ENCODE peak calls at places on chromosomes 16 and 17, in seven cellular contexts. W is dorsolateral prefrontal cortex, L is fibroblast of lung, O is tibial nerve, A is RWPE1, F is mammary epithelial cell, G is left lung. Y is an unnamed sample.

GRCh38 chr16:74503412-74503811 is 82.1 kb upstream of the CLEC18B start:
- DNase-seq in L (no peak), O (no peak), A (no peak), G (no peak), F (no peak), W (no peak), Y (no peak)

GRCh38 chr16:4426021-4426684 is 485 bp downstream of the DNAJA3 start:
- DNase-seq in G (no peak), L (no peak), F (no peak), A (no peak), O (no peak), W (no peak), Y (no peak)

GRCh38 chr17:29124135-29124930 is 55.9 kb downstream of the MYO18A start:
- DNase-seq in L (peak; percentile 84), A (peak; percentile 63), W (no peak), F (peak; percentile 68), O (peak; percentile 52), G (no peak), Y (no peak)

GRCh38 chr17:38563362-38564253 is 42.1 kb downstream of the SRCIN1 start:
- DNase-seq in W (no peak), L (no peak), G (no peak), F (no peak), O (no peak), A (no peak), Y (no peak)

GRCh38 chr17:50055055-50055425 is 870 bp upstream of the ITGA3 start:
- DNase-seq in L (peak; percentile 32), A (peak; percentile 84), F (peak; percentile 87), G (peak; percentile 82), W (peak; percentile 69), O (no peak), Y (no peak)

GRCh38 chr16:67001726-67002125 is 13.3 kb downstream of the CES4A start:
- DNase-seq in O (no peak), A (no peak), G (no peak), W (no peak), L (no peak), F (no peak), Y (no peak)

GRCh38 chr17:57154896-57155295 is 69.8 kb downstream of the AKAP1 start:
- DNase-seq in F (no peak), G (no peak), A (no peak), O (no peak), L (no peak), W (no peak), Y (no peak)

GRCh38 chr16:740764-741505 is at the start of gene CIAO3:
- DNase-seq in G (peak; percentile 89), A (peak; percentile 85), L (peak; percentile 88), W (peak; percentile 90), O (peak; percentile 66), F (peak; percentile 89), Y (peak; percentile 82)

GRCh38 chr17:51085150-51085805 is 35.4 kb downstream of the SPAG9 start:
- DNase-seq in W (no peak), O (no peak), L (peak; percentile 17), A (no peak), F (peak; percentile 41), G (no peak), Y (no peak)

GRCh38 chr17:81423698-81424071 is 28.4 kb downstream of the BAHCC1 start:
- DNase-seq in W (no peak), F (no peak), A (no peak), L (no peak), G (no peak), O (no peak), Y (no peak)

GRCh38 chr17:81426676-81427445 is 31.6 kb downstream of the BAHCC1 start:
- DNase-seq in W (peak; percentile 78), O (no peak), A (no peak), L (no peak), F (no peak), G (no peak), Y (peak; percentile 69)

GRCh38 chr17:81422776-81423697 is 27.8 kb downstream of the BAHCC1 start:
- DNase-seq in F (peak; percentile 93), A (peak; percentile 93), O (peak; percentile 65), W (peak; percentile 69), L (peak; percentile 91), G (peak; percentile 77), Y (peak; percentile 63)

GRCh38 chr17:81424151-81424550 is 28.9 kb downstream of the BAHCC1 start:
- DNase-seq in A (no peak), W (no peak), F (no peak), G (no peak), O (no peak), L (no peak), Y (no peak)

GRCh38 chr17:81424613-81425017 is 29.4 kb downstream of the BAHCC1 start:
- DNase-seq in W (no peak), A (no peak), F (no peak), O (no peak), G (no peak), L (no peak), Y (no peak)
- H3K27ac ChIP-seq in W (no peak overlapping the region), A (peak overlapping the region; percentile 91), F (no peak overlapping the region), O (no peak overlapping the region), G (no peak overlapping the region), L (no peak overlapping the region), Y (no peak overlapping the region)

GRCh38 chr16:49556252-49557069 is 182.9 kb downstream of the C16orf78 start:
- DNase-seq in G (no peak), F (no peak), L (peak; percentile 54), O (no peak), A (peak; percentile 24), W (no peak), Y (no peak)
- TF ChIP-seq CTCF in G (no peak), F (no peak), L (peak; percentile 26), O (peak; percentile 16), A (no peak), W (peak; percentile 54), Y (peak; percentile 58)

GRCh38 chr17:16374129-16374528 is 6.8 kb upstream of the UBB start:
- DNase-seq in W (no peak), L (peak; percentile 93), A (no peak), F (peak; percentile 54), O (peak; percentile 56), G (no peak), Y (peak; percentile 48)
- H3K27ac ChIP-seq in W (no peak overlapping the region), L (no peak overlapping the region), A (peak overlapping the region; percentile 17), F (no peak overlapping the region), O (no peak overlapping the region), G (peak overlapping the region; percentile 53), Y (peak overlapping the region; percentile 71)

GRCh38 chr17:44623070-44623725 is 33.1 kb upstream of the MEIOC start:
- DNase-seq in L (no peak), W (no peak), A (no peak), F (no peak), O (no peak), G (no peak), Y (no peak)
- TF ChIP-seq CTCF in L (no peak), W (no peak), A (no peak), F (peak; percentile 26), O (no peak), G (no peak), Y (no peak)

GRCh38 chr16:19123535-19124178 is 9.9 kb downstream of the ITPRIPL2 start:
- DNase-seq in G (no peak), F (no peak), A (no peak), L (no peak), O (no peak), W (no peak), Y (no peak)
- H3K27ac ChIP-seq in G (no peak overlapping the region), F (no peak overlapping the region), A (peak overlapping the region; percentile 96), L (no peak overlapping the region), O (no peak overlapping the region), W (no peak overlapping the region), Y (no peak overlapping the region)

GRCh38 chr16:60731329-60731728 is 1304.9 kb downstream of the CDH8 start:
- DNase-seq in O (no peak), G (no peak), F (no peak), W (no peak), L (no peak), A (no peak), Y (no peak)

GRCh38 chr16:60729052-60729451 is 1307.2 kb downstream of the CDH8 start:
- DNase-seq in O (no peak), F (peak; percentile 8), W (no peak), G (no peak), L (no peak), A (no peak), Y (no peak)

DNA sequence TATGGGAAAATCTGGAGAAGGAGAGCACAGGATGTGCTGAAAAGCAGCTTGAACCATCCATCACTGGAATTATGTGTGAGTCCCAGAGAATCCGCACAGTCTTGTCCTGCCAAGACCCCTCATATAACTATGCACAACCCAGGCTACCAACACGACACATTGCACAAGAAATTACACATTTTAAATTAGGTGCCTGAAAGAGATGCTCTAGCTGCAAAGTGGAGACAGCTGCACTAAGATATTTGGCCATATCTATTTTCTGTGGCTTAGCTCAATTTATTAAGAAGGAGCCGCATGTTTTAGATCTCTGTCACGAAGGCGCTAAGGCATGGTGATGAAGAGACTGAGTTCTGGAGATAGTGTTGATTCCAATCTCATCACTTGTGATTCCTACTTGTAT is 1308.4 kb downstream of the CDH8 start:
- DNase-seq in A (no peak), O (no peak), W (no peak), L (no peak), F (no peak), G (no peak), Y (no peak)
- TF ChIP-seq CTCF in A (no peak), O (no peak), W (no peak), L (no peak), F (no peak), G (no peak), Y (no peak)

DNA sequence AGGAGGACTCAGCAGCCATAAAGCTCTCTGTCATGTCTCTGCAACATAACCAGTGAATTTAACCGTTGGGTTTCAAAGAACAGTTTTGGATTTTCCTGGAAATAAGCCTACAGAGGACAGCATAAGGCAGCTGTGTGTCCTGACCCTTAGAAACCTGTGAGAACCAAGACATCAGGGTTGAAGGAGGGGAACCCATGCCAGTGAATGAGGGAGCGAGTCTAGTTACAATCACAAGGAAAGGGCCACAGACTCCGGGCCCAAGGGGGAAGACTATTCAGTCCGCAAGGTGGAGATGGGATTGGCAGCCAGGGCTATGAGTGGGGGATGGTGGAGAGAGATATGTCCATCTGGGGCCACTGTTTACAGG is 71.6 kb downstream of the GNAO1 start:
- DNase-seq in A (no peak), G (no peak), L (no peak), W (no peak), O (no peak), F (no peak), Y (no peak)
- H3K27ac ChIP-seq in A (no peak overlapping the region), G (no peak overlapping the region), L (no peak overlapping the region), W (peak overlapping the region; percentile 93), O (peak overlapping the region; percentile 41), F (no peak overlapping the region), Y (no peak overlapping the region)

GRCh38 chr17:82767041-82767754 is 15.3 kb downstream of the TBCD start:
- DNase-seq in G (no peak), F (peak; percentile 30), W (peak; percentile 7), A (peak; percentile 34), O (peak; percentile 58), L (peak; percentile 56), Y (no peak)
- TF ChIP-seq CTCF in G (peak; percentile 30), F (peak; percentile 70), W (peak; percentile 65), A (peak; percentile 73), O (peak; percentile 50), L (peak; percentile 33), Y (peak; percentile 14)

Y was measured in gastrocnemius medialis.